ENCODE peak calls at places on chromosomes 7 and 10, in six cellular contexts. One of them, this sample, is unnamed.

GRCh38 chr7:150964593-150965111 is 13.5 kb downstream of the KCNH2 start:
- DNase-seq in renal cortical epithelial cell: no peak
- DNase-seq in hypothalamus: no peak
- DNase-seq in dorsolateral prefrontal cortex: no peak
- DNase-seq in psoas muscle: peak
- DNase-seq in GOT3: no peak
- DNase-seq in this sample: no peak

GRCh38 chr7:6188395-6188794 is 84.0 kb downstream of the CYTH3 start:
- DNase-seq in GOT3: no peak
- DNase-seq in dorsolateral prefrontal cortex: no peak
- DNase-seq in psoas muscle: no peak
- DNase-seq in hypothalamus: no peak
- DNase-seq in renal cortical epithelial cell: no peak
- DNase-seq in this sample: no peak

GRCh38 chr7:148262721-148263229 is 327.8 kb upstream of the C7orf33 start:
- DNase-seq in hypothalamus: peak
- DNase-seq in GOT3: no peak
- DNase-seq in psoas muscle: peak
- DNase-seq in dorsolateral prefrontal cortex: peak
- DNase-seq in renal cortical epithelial cell: peak
- DNase-seq in this sample: peak

GRCh38 chr10:106392781-106393180 is 771.7 kb downstream of the SORCS1 start:
- DNase-seq in GOT3: no peak
- DNase-seq in dorsolateral prefrontal cortex: no peak
- DNase-seq in psoas muscle: no peak
- DNase-seq in renal cortical epithelial cell: no peak
- DNase-seq in hypothalamus: no peak
- DNase-seq in this sample: no peak

GRCh38 chr7:139587535-139587934 is 64.0 kb downstream of the CLEC2L start:
- DNase-seq in hypothalamus: no peak
- DNase-seq in GOT3: no peak
- DNase-seq in dorsolateral prefrontal cortex: no peak
- DNase-seq in renal cortical epithelial cell: no peak
- DNase-seq in psoas muscle: no peak
- DNase-seq in this sample: no peak

GRCh38 chr10:2232479-2232878 is 495.2 kb upstream of the ADARB2 start:
- DNase-seq in GOT3: no peak
- DNase-seq in psoas muscle: no peak
- DNase-seq in dorsolateral prefrontal cortex: no peak
- DNase-seq in renal cortical epithelial cell: no peak
- DNase-seq in hypothalamus: no peak
- DNase-seq in this sample: no peak

GRCh38 chr10:50416181-50416824 is 165.0 kb upstream of the ASAH2 start:
- DNase-seq in dorsolateral prefrontal cortex: no peak
- DNase-seq in psoas muscle: no peak
- DNase-seq in GOT3: no peak
- DNase-seq in renal cortical epithelial cell: no peak
- DNase-seq in hypothalamus: no peak
- DNase-seq in this sample: no peak

GRCh38 chr10:114629083-114629823 is 28.8 kb downstream of the ABLIM1 start:
- DNase-seq in psoas muscle: no peak
- DNase-seq in dorsolateral prefrontal cortex: no peak
- DNase-seq in hypothalamus: no peak
- DNase-seq in renal cortical epithelial cell: no peak
- DNase-seq in GOT3: no peak
- DNase-seq in this sample: no peak

GRCh38 chr10:132685121-132685891 is 100.6 kb downstream of the NKX6-2 start:
- DNase-seq in hypothalamus: peak
- DNase-seq in GOT3: no peak
- DNase-seq in renal cortical epithelial cell: peak
- DNase-seq in psoas muscle: no peak
- DNase-seq in dorsolateral prefrontal cortex: peak
- DNase-seq in this sample: no peak

GRCh38 chr10:29915116-29915785 is 144.1 kb downstream of the JCAD start:
- DNase-seq in psoas muscle: no peak
- DNase-seq in GOT3: no peak
- DNase-seq in renal cortical epithelial cell: peak
- DNase-seq in hypothalamus: no peak
- DNase-seq in dorsolateral prefrontal cortex: no peak
- DNase-seq in this sample: no peak

GRCh38 chr7:78996013-78996412 is 457.5 kb downstream of the MAGI2 start:
- DNase-seq in dorsolateral prefrontal cortex: no peak
- DNase-seq in psoas muscle: no peak
- DNase-seq in renal cortical epithelial cell: no peak
- DNase-seq in hypothalamus: no peak
- DNase-seq in GOT3: no peak
- DNase-seq in this sample: no peak

GRCh38 chr10:21078410-21079329 is 181.6 kb upstream of the NEBL start:
- DNase-seq in GOT3: no peak
- DNase-seq in hypothalamus: peak
- DNase-seq in psoas muscle: peak
- DNase-seq in renal cortical epithelial cell: peak
- DNase-seq in dorsolateral prefrontal cortex: peak
- DNase-seq in this sample: no peak

GRCh38 chr10:91140995-91141549 is 79.4 kb upstream of the PCGF5 start:
- DNase-seq in psoas muscle: no peak
- DNase-seq in dorsolateral prefrontal cortex: no peak
- DNase-seq in GOT3: no peak
- DNase-seq in hypothalamus: no peak
- DNase-seq in renal cortical epithelial cell: no peak
- DNase-seq in this sample: no peak

GRCh38 chr7:157775021-157775559 is 438.3 kb downstream of the DNAJB6 start:
- DNase-seq in dorsolateral prefrontal cortex: no peak
- DNase-seq in hypothalamus: no peak
- DNase-seq in psoas muscle: peak
- DNase-seq in renal cortical epithelial cell: no peak
- DNase-seq in GOT3: no peak
- DNase-seq in this sample: no peak

GRCh38 chr10:131532745-131533341 is 221.3 kb upstream of the TCERG1L start:
- DNase-seq in hypothalamus: no peak
- DNase-seq in GOT3: no peak
- DNase-seq in dorsolateral prefrontal cortex: no peak
- DNase-seq in psoas muscle: no peak
- DNase-seq in renal cortical epithelial cell: no peak
- DNase-seq in this sample: no peak

GRCh38 chr10:97222346-97222961 is 36.7 kb upstream of the SLIT1 start:
- DNase-seq in GOT3: no peak
- DNase-seq in psoas muscle: no peak
- DNase-seq in hypothalamus: peak
- DNase-seq in dorsolateral prefrontal cortex: no peak
- DNase-seq in renal cortical epithelial cell: no peak
- DNase-seq in this sample: no peak

GRCh38 chr10:89646833-89647570 is 2.0 kb upstream of the PANK1 start:
- DNase-seq in dorsolateral prefrontal cortex: no peak
- DNase-seq in hypothalamus: no peak
- DNase-seq in renal cortical epithelial cell: no peak
- DNase-seq in GOT3: no peak
- DNase-seq in psoas muscle: no peak
- DNase-seq in this sample: no peak

GRCh38 chr10:19654576-19654975 is 161.7 kb upstream of the PLXDC2 start:
- DNase-seq in psoas muscle: no peak
- DNase-seq in dorsolateral prefrontal cortex: no peak
- DNase-seq in GOT3: no peak
- DNase-seq in renal cortical epithelial cell: peak
- DNase-seq in hypothalamus: no peak
- DNase-seq in this sample: peak

GRCh38 chr7:729154-730000 is 2.3 kb upstream of the PRKAR1B start:
- DNase-seq in psoas muscle: no peak
- DNase-seq in dorsolateral prefrontal cortex: no peak
- DNase-seq in renal cortical epithelial cell: no peak
- DNase-seq in hypothalamus: no peak
- DNase-seq in GOT3: no peak
- DNase-seq in this sample: no peak